ENCODE peak calls at places on chromosomes 4 and X, in five cellular contexts. Q is COR-L47, R is cardiac muscle cell, H is posterior cingulate gyrus, L is NCI-H460. J is an unnamed sample.

GRCh38 chrX:81238166-81238565 is 36.3 kb downstream of the SH3BGRL start:
- DNase-seq in H (no peak), R (no peak), Q (no peak), L (no peak), J (no peak)

GRCh38 chr4:54004463-54004862 is 59.9 kb downstream of the CHIC2 start:
- DNase-seq in Q (no peak), L (no peak), H (no peak), R (no peak), J (no peak)

GRCh38 chr4:26061248-26061986 is 147.4 kb downstream of the SMIM20 start:
- DNase-seq in Q (no peak), H (no peak), R (peak), L (peak), J (peak)

GRCh38 chr4:53830511-53830910 is 233.9 kb downstream of the CHIC2 start:
- DNase-seq in H (no peak), L (no peak), R (no peak), Q (peak), J (no peak)

GRCh38 chr4:1381944-1382541 is 24.2 kb downstream of the NKX1-1 start:
- DNase-seq in R (no peak), Q (no peak), L (no peak), H (peak), J (no peak)

GRCh38 chr4:37827030-37827705 is 682 bp downstream of the PGM2 start:
- DNase-seq in H (no peak), R (peak), Q (no peak), L (no peak), J (peak)

GRCh38 chr4:70815370-70815769 is 24.3 kb downstream of the GRSF1 start:
- DNase-seq in L (no peak), H (no peak), Q (no peak), R (no peak), J (no peak)

GRCh38 chrX:79524642-79525041 is 157.5 kb upstream of the ITM2A start:
- DNase-seq in L (no peak), H (no peak), R (no peak), Q (no peak), J (no peak)

GRCh38 chrX:7946960-7947359 is 19.7 kb upstream of the PNPLA4 start:
- DNase-seq in H (no peak), Q (no peak), L (no peak), R (no peak), J (no peak)

GRCh38 chr4:6749340-6750171 is 33.0 kb upstream of the KIAA0232 start:
- DNase-seq in R (peak), Q (no peak), H (no peak), L (peak), J (no peak)

GRCh38 chrX:15468036-15468435 is 25.1 kb downstream of the PIR start:
- DNase-seq in Q (peak), L (no peak), H (no peak), R (peak), J (peak)

GRCh38 chr4:155491336-155492131 is 114.8 kb upstream of the MAP9 start:
- DNase-seq in L (no peak), R (peak), H (no peak), Q (no peak), J (no peak)

GRCh38 chr4:7287274-7287917 is 95.1 kb downstream of the SORCS2 start:
- DNase-seq in L (no peak), H (no peak), Q (no peak), R (no peak), J (no peak)

GRCh38 chrX:112512509-112512908 is 167.2 kb downstream of the LHFPL1 start:
- DNase-seq in L (no peak), R (no peak), H (no peak), Q (no peak), J (no peak)

GRCh38 chr4:54073481-54073880 is 9.1 kb upstream of the CHIC2 start:
- DNase-seq in H (no peak), L (no peak), Q (no peak), R (peak), J (no peak)

GRCh38 chr4:992297-993110 is 700 bp downstream of the SLC26A1 start:
- DNase-seq in L (peak), Q (no peak), H (peak), R (no peak), J (no peak)

GRCh38 chr4:105133976-105134375 is 12.7 kb upstream of the TET2 start:
- DNase-seq in H (no peak), R (no peak), L (no peak), Q (no peak), J (no peak)

GRCh38 chrX:103817502-103817901 is 14.6 kb downstream of the RAB9B start:
- DNase-seq in R (peak), Q (no peak), L (peak), H (no peak), J (peak)

GRCh38 chrX:77740376-77740905 is 45.6 kb downstream of the ATRX start:
- DNase-seq in R (no peak), Q (no peak), H (no peak), L (no peak), J (no peak)

GRCh38 chr4:4439782-4440181 is 52.9 kb downstream of the NSG1 start:
- DNase-seq in R (peak), Q (no peak), H (no peak), L (no peak), J (no peak)

GRCh38 chr4:146709956-146710355 is 71.3 kb downstream of the POU4F2 start:
- DNase-seq in L (no peak), R (no peak), Q (no peak), H (no peak), J (no peak)

GRCh38 chr4:39908284-39908683 is 69.4 kb downstream of the PDS5A start:
- DNase-seq in H (no peak), R (no peak), L (no peak), Q (no peak), J (no peak)

GRCh38 chrX:10665681-10666080 is 45.3 kb upstream of the MID1 start:
- DNase-seq in H (no peak), R (no peak), Q (no peak), L (no peak), J (no peak)

GRCh38 chr4:1212546-1213335 is 36.2 kb downstream of the CTBP1 start:
- DNase-seq in Q (no peak), L (no peak), R (no peak), H (peak), J (no peak)

GRCh38 chr4:55742655-55743191 is 76.9 kb upstream of the EXOC1L start:
- DNase-seq in H (no peak), R (peak), Q (peak), L (no peak), J (no peak)